ENCODE peak calls at places on chromosome 5, in four cellular contexts. One of them, this sample, is unnamed.

GRCh38 chr5:130168211-130168610 is 263.9 kb downstream of the CHSY3 start:
- DNase-seq in GM12878: no peak
- DNase-seq in K562: no peak
- DNase-seq in HepG2: no peak
- DNase-seq in this sample: no peak

GRCh38 chr5:74186351-74187315 is 453.9 kb downstream of the ENC1 start:
- DNase-seq in HepG2: no peak
- DNase-seq in K562: no peak
- DNase-seq in GM12878: no peak
- DNase-seq in this sample: no peak

GRCh38 chr5:20113031-20113685 is 125.2 kb upstream of the CDH18 start:
- DNase-seq in HepG2: no peak
- DNase-seq in K562: no peak
- DNase-seq in GM12878: no peak
- DNase-seq in this sample: no peak

GRCh38 chr5:922041-922744 is 29.5 kb downstream of the TRIP13 start:
- DNase-seq in HepG2: no peak
- DNase-seq in GM12878: no peak
- DNase-seq in K562: no peak
- DNase-seq in this sample: no peak

GRCh38 chr5:95823738-95824609 is 1.4 kb upstream of the GLRX start:
- DNase-seq in HepG2: peak
- DNase-seq in K562: peak
- DNase-seq in GM12878: no peak
- DNase-seq in this sample: no peak

GRCh38 chr5:133652951-133653601 is 40.7 kb upstream of the FSTL4 start:
- DNase-seq in K562: no peak
- DNase-seq in GM12878: no peak
- DNase-seq in HepG2: no peak
- DNase-seq in this sample: no peak

GRCh38 chr5:136080113-136080482 is 51.3 kb downstream of the TGFBI start:
- DNase-seq in HepG2: no peak
- DNase-seq in K562: no peak
- DNase-seq in GM12878: no peak
- DNase-seq in this sample: no peak

GRCh38 chr5:159773062-159773924 is 143.0 kb upstream of the ADRA1B start:
- DNase-seq in GM12878: no peak
- DNase-seq in K562: peak
- DNase-seq in HepG2: no peak
- DNase-seq in this sample: peak

GRCh38 chr5:111606194-111606593 is 93.9 kb upstream of the STARD4 start:
- DNase-seq in GM12878: no peak
- DNase-seq in K562: no peak
- DNase-seq in HepG2: no peak
- DNase-seq in this sample: no peak

GRCh38 chr5:54912021-54912420 is 73.4 kb downstream of the ESM1 start:
- DNase-seq in GM12878: no peak
- DNase-seq in HepG2: no peak
- DNase-seq in K562: no peak
- DNase-seq in this sample: no peak

GRCh38 chr5:158100373-158100902 is 241.5 kb upstream of the CLINT1 start:
- DNase-seq in K562: no peak
- DNase-seq in GM12878: no peak
- DNase-seq in HepG2: no peak
- DNase-seq in this sample: no peak

GRCh38 chr5:109329296-109330252 is 80.2 kb downstream of the PJA2 start:
- DNase-seq in K562: no peak
- DNase-seq in HepG2: no peak
- DNase-seq in GM12878: no peak
- DNase-seq in this sample: no peak

GRCh38 chr5:80703747-80704146 is 49.0 kb upstream of the DHFR start:
- DNase-seq in K562: no peak
- DNase-seq in HepG2: no peak
- DNase-seq in GM12878: no peak
- DNase-seq in this sample: no peak

GRCh38 chr5:161925960-161926359 is 78.0 kb downstream of the GABRA1 start:
- DNase-seq in HepG2: no peak
- DNase-seq in K562: no peak
- DNase-seq in GM12878: no peak
- DNase-seq in this sample: peak

GRCh38 chr5:56269216-56269927 is 36.2 kb upstream of the ANKRD55 start:
- DNase-seq in HepG2: peak
- DNase-seq in K562: peak
- DNase-seq in GM12878: peak
- DNase-seq in this sample: no peak

GRCh38 chr5:169416583-169417196 is 115.8 kb upstream of the SLIT3 start:
- DNase-seq in K562: peak
- DNase-seq in GM12878: peak
- DNase-seq in HepG2: no peak
- DNase-seq in this sample: no peak

GRCh38 chr5:166083183-166083959 is 2208.1 kb upstream of the WWC1 start:
- DNase-seq in HepG2: no peak
- DNase-seq in K562: no peak
- DNase-seq in GM12878: no peak
- DNase-seq in this sample: no peak

GRCh38 chr5:157120102-157120501 is 11.3 kb upstream of the HAVCR2 start:
- DNase-seq in HepG2: no peak
- DNase-seq in K562: no peak
- DNase-seq in GM12878: no peak
- DNase-seq in this sample: no peak

GRCh38 chr5:11588803-11589202 is 315.4 kb downstream of the CTNND2 start:
- DNase-seq in HepG2: no peak
- DNase-seq in GM12878: no peak
- DNase-seq in K562: no peak
- DNase-seq in this sample: peak

GRCh38 chr5:96150007-96150406 is 188.4 kb upstream of the ELL2 start:
- DNase-seq in HepG2: no peak
- DNase-seq in GM12878: no peak
- DNase-seq in K562: no peak
- DNase-seq in this sample: no peak

GRCh38 chr5:446864-447263 is 3.9 kb downstream of the EXOC3 start:
- DNase-seq in GM12878: no peak
- DNase-seq in HepG2: peak
- DNase-seq in K562: peak
- DNase-seq in this sample: peak

GRCh38 chr5:137036630-137037029 is 462.5 kb downstream of the SPOCK1 start:
- DNase-seq in GM12878: no peak
- DNase-seq in K562: no peak
- DNase-seq in HepG2: no peak
- DNase-seq in this sample: peak

GRCh38 chr5:68242743-68243142 is 27.2 kb downstream of the PIK3R1 start:
- DNase-seq in HepG2: no peak
- DNase-seq in K562: no peak
- DNase-seq in GM12878: no peak
- DNase-seq in this sample: no peak

GRCh38 chr5:133340002-133340755 is 272.2 kb downstream of the FSTL4 start:
- DNase-seq in K562: no peak
- DNase-seq in HepG2: no peak
- DNase-seq in GM12878: no peak
- DNase-seq in this sample: no peak

GRCh38 chr5:71865202-71865601 is 146.1 kb downstream of the CARTPT start:
- DNase-seq in GM12878: no peak
- DNase-seq in HepG2: no peak
- DNase-seq in K562: no peak
- DNase-seq in this sample: no peak

GRCh38 chr5:136197462-136198142 is 4.6 kb upstream of the SMIM32 start:
- DNase-seq in HepG2: no peak
- DNase-seq in K562: no peak
- DNase-seq in GM12878: no peak
- DNase-seq in this sample: no peak

GRCh38 chr5:176441921-176442323 is 6.3 kb upstream of the FAF2 start:
- DNase-seq in K562: no peak
- DNase-seq in HepG2: peak
- DNase-seq in GM12878: no peak
- DNase-seq in this sample: no peak

GRCh38 chr5:66757219-66757833 is 161.1 kb downstream of the MAST4 start:
- DNase-seq in GM12878: no peak
- DNase-seq in HepG2: peak
- DNase-seq in K562: no peak
- DNase-seq in this sample: peak

GRCh38 chr5:176822426-176823075 is 12.2 kb downstream of the UNC5A start:
- DNase-seq in K562: no peak
- DNase-seq in GM12878: no peak
- DNase-seq in HepG2: no peak
- DNase-seq in this sample: no peak

GRCh38 chr5:155530046-155530445 is 516.5 kb downstream of the KIF4B start:
- DNase-seq in HepG2: no peak
- DNase-seq in GM12878: no peak
- DNase-seq in K562: no peak
- DNase-seq in this sample: no peak

GRCh38 chr5:176817864-176818377 is 7.6 kb downstream of the UNC5A start:
- DNase-seq in GM12878: no peak
- DNase-seq in K562: peak
- DNase-seq in HepG2: no peak
- DNase-seq in this sample: peak

GRCh38 chr5:159616967-159617366 is 286.7 kb upstream of the IL12B start:
- DNase-seq in HepG2: no peak
- DNase-seq in GM12878: no peak
- DNase-seq in K562: no peak
- DNase-seq in this sample: no peak

GRCh38 chr5:133390416-133391155 is 221.8 kb downstream of the FSTL4 start:
- DNase-seq in HepG2: no peak
- DNase-seq in K562: no peak
- DNase-seq in GM12878: no peak
- DNase-seq in this sample: no peak

GRCh38 chr5:36611520-36612274 is 5.3 kb downstream of the SLC1A3 start:
- DNase-seq in HepG2: no peak
- DNase-seq in GM12878: no peak
- DNase-seq in K562: no peak
- DNase-seq in this sample: no peak

GRCh38 chr5:120538644-120539043 is 74.5 kb downstream of the PRR16 start:
- DNase-seq in GM12878: no peak
- DNase-seq in HepG2: no peak
- DNase-seq in K562: no peak
- DNase-seq in this sample: no peak

GRCh38 chr5:131959906-131960305 is 14.4 kb upstream of the MEIKIN start:
- DNase-seq in K562: no peak
- DNase-seq in HepG2: no peak
- DNase-seq in GM12878: no peak
- DNase-seq in this sample: no peak

GRCh38 chr5:154193176-154193575 is 2.6 kb downstream of the GALNT10 start:
- DNase-seq in K562: no peak
- DNase-seq in GM12878: no peak
- DNase-seq in HepG2: no peak
- DNase-seq in this sample: no peak

GRCh38 chr5:159182691-159183090 is 26.7 kb downstream of the RNF145 start:
- DNase-seq in GM12878: no peak
- DNase-seq in K562: no peak
- DNase-seq in HepG2: peak
- DNase-seq in this sample: no peak

GRCh38 chr5:112312810-112313209 is 106.3 kb downstream of the EPB41L4A start:
- DNase-seq in GM12878: no peak
- DNase-seq in HepG2: no peak
- DNase-seq in K562: no peak
- DNase-seq in this sample: no peak

GRCh38 chr5:140795259-140795641 is 598 bp downstream of the PCDHA2 start:
- DNase-seq in HepG2: no peak
- DNase-seq in GM12878: no peak
- DNase-seq in K562: no peak
- DNase-seq in this sample: no peak

GRCh38 chr5:142548739-142549275 is 137.1 kb downstream of the FGF1 start:
- DNase-seq in K562: peak
- DNase-seq in HepG2: peak
- DNase-seq in GM12878: peak
- DNase-seq in this sample: peak
- TF ChIP-seq MAX in K562: no peak
- TF ChIP-seq MAX in HepG2: no peak
- TF ChIP-seq MAX in GM12878: no peak
- TF ChIP-seq MAX in this sample: peak

DNA sequence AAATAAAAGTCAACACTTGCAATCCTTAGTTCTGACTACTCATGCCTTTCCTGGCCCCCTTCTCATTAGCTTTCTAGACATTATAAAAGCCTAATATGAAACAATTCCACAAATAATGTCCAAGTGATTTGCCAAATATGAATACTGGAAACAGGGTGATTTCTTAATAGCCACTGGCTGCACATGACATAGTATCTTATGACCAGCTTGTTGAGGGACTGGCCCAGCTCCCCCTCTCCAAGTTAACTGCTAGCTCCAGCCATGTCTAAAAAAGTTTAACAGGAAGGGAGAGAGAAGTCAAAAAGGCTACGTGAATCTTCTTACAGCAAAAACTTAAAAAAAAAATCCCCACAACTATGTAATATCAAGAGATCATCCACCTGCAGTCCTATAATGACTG is 1.5 kb downstream of the CERT1 start:
- DNase-seq in K562: no peak
- DNase-seq in HepG2: peak
- DNase-seq in GM12878: no peak
- DNase-seq in this sample: no peak
- TF ChIP-seq SP1 in K562: no peak
- TF ChIP-seq SP1 in HepG2: no peak
- TF ChIP-seq SP1 in GM12878: no peak
- TF ChIP-seq SP1 in this sample: no peak

GRCh38 chr5:103375863-103376591 is 117.5 kb downstream of the MACIR start:
- DNase-seq in HepG2: peak
- DNase-seq in GM12878: no peak
- DNase-seq in K562: no peak
- DNase-seq in this sample: no peak
- TF ChIP-seq TCF7 in HepG2: no peak
- TF ChIP-seq TCF7 in GM12878: no peak
- TF ChIP-seq TCF7 in K562: no peak
- TF ChIP-seq TCF7 in this sample: no peak

DNA sequence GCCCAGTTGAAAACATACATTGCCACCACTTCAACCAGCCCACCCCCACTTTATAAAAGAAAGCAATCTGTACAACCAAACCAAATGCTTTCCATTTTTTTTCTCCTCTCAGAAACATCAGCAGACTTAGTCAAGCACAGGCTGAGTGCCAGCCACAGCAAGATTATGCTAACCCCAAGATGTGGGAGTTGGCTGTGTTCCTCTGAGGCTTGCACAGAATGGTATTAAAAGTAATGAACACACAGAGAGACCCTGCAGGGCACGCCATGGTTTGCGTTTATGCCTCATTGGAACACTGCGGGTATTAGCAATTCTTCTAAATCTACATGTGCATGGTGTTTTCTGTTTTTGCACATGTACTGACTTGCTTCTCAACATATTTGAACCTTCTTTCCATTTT is 419.9 kb upstream of the GRAMD2B start:
- DNase-seq in K562: no peak
- DNase-seq in HepG2: no peak
- DNase-seq in GM12878: no peak
- DNase-seq in this sample: no peak
- TF ChIP-seq MAX in K562: no peak
- TF ChIP-seq MAX in HepG2: no peak
- TF ChIP-seq MAX in GM12878: no peak
- TF ChIP-seq MAX in this sample: no peak

This sample was measured in WTC11.